ENCODE peak calls at places on chromosomes 4 and X, in six cellular contexts. G is suprapubic skin, R is sigmoid colon, A is right lobe of liver, S is Peyer's patch, P is tibial nerve. W is an unnamed sample.
A peak's percentile ranks its signal among the peaks of the same experiment; 100 is the strongest.

GRCh38 chrX:1500701-1501624 is 36.0 kb downstream of the P2RY8 start:
- DNase-seq in G (peak; percentile 65), R (no peak), A (peak; percentile 41), S (no peak), P (no peak), W (no peak)

GRCh38 chrX:105738162-105738561 is 84.2 kb upstream of the NRK start:
- DNase-seq in G (no peak), R (no peak), A (no peak), S (no peak), P (no peak), W (no peak)

GRCh38 chr4:33924239-33924638 is 2320.1 kb downstream of the ARAP2 start:
- DNase-seq in G (no peak), R (no peak), A (no peak), S (no peak), P (no peak), W (no peak)

GRCh38 chrX:3576886-3577516 is 136.4 kb downstream of the PRKX start:
- DNase-seq in G (no peak), R (no peak), A (no peak), S (no peak), P (no peak), W (no peak)

GRCh38 chr4:110630621-110631402 is 7.9 kb upstream of the PITX2 start:
- DNase-seq in G (no peak), R (no peak), A (no peak), S (no peak), P (no peak), W (no peak)

GRCh38 chr4:155773196-155773800 is 14.5 kb downstream of the GUCY1B1 start:
- DNase-seq in G (no peak), R (peak; percentile 73), A (no peak), S (no peak), P (no peak), W (no peak)

GRCh38 chr4:101708640-101709039 is 81.9 kb upstream of the BANK1 start:
- DNase-seq in G (no peak), R (no peak), A (no peak), S (no peak), P (no peak), W (no peak)

GRCh38 chr4:3037957-3038451 is 36.3 kb downstream of the HTT-AS start:
- DNase-seq in G (no peak), R (no peak), A (no peak), S (no peak), P (no peak), W (no peak)

GRCh38 chrX:10033360-10034007 is 66.3 kb downstream of the CLDN34 start:
- DNase-seq in G (no peak), R (peak; percentile 35), A (no peak), S (no peak), P (no peak), W (no peak)

GRCh38 chrX:22520128-22520828 is 247.6 kb downstream of the CBLL2 start:
- DNase-seq in G (no peak), R (no peak), A (no peak), S (no peak), P (no peak), W (no peak)

GRCh38 chr4:101695176-101695575 is 95.4 kb upstream of the BANK1 start:
- DNase-seq in G (no peak), R (no peak), A (no peak), S (no peak), P (no peak), W (no peak)

GRCh38 chrX:32520789-32521188 is 690.6 kb downstream of the DMD start:
- DNase-seq in G (no peak), R (no peak), A (no peak), S (no peak), P (no peak), W (no peak)

GRCh38 chr4:108839333-108839732 is 76.5 kb upstream of the ETNPPL start:
- DNase-seq in G (no peak), R (no peak), A (no peak), S (no peak), P (no peak), W (no peak)

GRCh38 chr4:101850698-101851097 is 60.2 kb downstream of the BANK1 start:
- DNase-seq in G (no peak), R (no peak), A (no peak), S (no peak), P (no peak), W (no peak)

GRCh38 chr4:1039493-1040343 is 28.3 kb downstream of the FGFRL1 start:
- DNase-seq in G (no peak), R (peak; percentile 83), A (no peak), S (no peak), P (no peak), W (no peak)

GRCh38 chrX:37627602-37628001 is 56.1 kb downstream of the LANCL3 start:
- DNase-seq in G (no peak), R (no peak), A (peak; percentile 79), S (peak; percentile 78), P (no peak), W (no peak)

GRCh38 chr4:43234626-43235025 is 342.1 kb downstream of the GRXCR1 start:
- DNase-seq in G (no peak), R (no peak), A (no peak), S (no peak), P (no peak), W (no peak)

GRCh38 chr4:893995-894705 is 38.0 kb downstream of the GAK start:
- DNase-seq in G (no peak), R (no peak), A (no peak), S (no peak), P (no peak), W (no peak)

GRCh38 chr4:142095886-142096605 is 459.7 kb downstream of the IL15 start:
- DNase-seq in G (no peak), R (peak; percentile 75), A (no peak), S (no peak), P (no peak), W (peak; percentile 65)

GRCh38 chrX:40471965-40472648 is 108.7 kb upstream of the ATP6AP2 start:
- DNase-seq in G (no peak), R (peak; percentile 68), A (no peak), S (peak; percentile 53), P (no peak), W (no peak)

GRCh38 chrX:2701600-2701999 is 10.5 kb downstream of the CD99 start:
- DNase-seq in G (no peak), R (no peak), A (no peak), S (no peak), P (no peak), W (no peak)

GRCh38 chrX:52213276-52213675 is 28.6 kb downstream of the MAGED4 start:
- DNase-seq in G (no peak), R (no peak), A (no peak), S (no peak), P (no peak), W (no peak)

GRCh38 chr4:48193921-48194320 is 59.9 kb upstream of the TXK start:
- DNase-seq in G (no peak), R (no peak), A (no peak), S (no peak), P (no peak), W (no peak)

GRCh38 chr4:72954811-72955210 is 114.7 kb downstream of the COX18 start:
- DNase-seq in G (no peak), R (no peak), A (no peak), S (no peak), P (no peak), W (no peak)

GRCh38 chrX:130680164-130681035 is 222.6 kb downstream of the ENOX2 start:
- DNase-seq in G (no peak), R (no peak), A (no peak), S (no peak), P (no peak), W (no peak)

GRCh38 chr4:112516401-112517066 is 554 bp upstream of the NEUROG2 start:
- DNase-seq in G (no peak), R (no peak), A (no peak), S (no peak), P (no peak), W (no peak)
- H3K4me3 ChIP-seq in G (peak overlapping the region; percentile 64), R (peak overlapping the region; percentile 56), A (no peak overlapping the region), S (peak overlapping the region; percentile 5), P (peak overlapping the region; percentile 49), W (peak overlapping the region; percentile 83)

DNA sequence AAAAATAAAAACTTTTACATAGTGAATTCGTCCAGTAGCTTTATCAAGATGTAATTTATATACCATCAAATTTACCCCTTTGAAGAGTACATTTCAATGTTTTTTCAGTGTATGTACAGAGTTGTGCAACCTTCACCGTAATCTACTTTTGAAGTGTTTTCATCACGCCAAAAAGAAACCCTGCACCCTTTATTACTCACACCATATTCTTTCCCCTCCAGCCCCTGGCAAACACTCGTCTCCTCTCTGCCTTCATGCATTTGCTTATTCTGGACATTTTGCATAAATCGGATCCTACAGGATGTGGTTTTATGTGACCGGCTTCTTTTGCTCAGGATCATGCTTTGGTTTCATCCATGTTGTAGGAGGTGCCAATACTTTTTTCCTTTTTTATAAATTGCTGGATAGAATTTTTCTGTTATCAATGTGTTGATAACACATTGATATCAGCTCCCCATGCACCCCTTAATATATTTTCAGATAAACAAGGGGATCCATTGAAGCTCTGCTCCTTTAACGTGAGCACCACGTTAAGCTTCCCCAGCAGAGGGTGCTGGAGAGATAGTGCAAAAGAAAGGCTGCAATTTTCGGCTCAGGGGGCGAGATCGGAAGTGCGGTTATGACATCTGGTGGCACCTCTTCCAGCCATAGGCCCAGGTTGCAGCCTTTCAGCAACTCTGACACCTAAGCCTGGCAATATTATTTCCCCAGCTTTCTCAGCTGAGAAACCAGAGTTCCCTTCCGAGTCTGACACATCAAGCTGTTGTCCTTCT is 100.1 kb upstream of the VCX3B start:
- DNase-seq in G (no peak), R (no peak), A (no peak), S (no peak), P (no peak), W (no peak)
- TF ChIP-seq CTCF in G (no peak), R (peak; percentile 8), A (peak; percentile 52), S (no peak), P (no peak), W (no peak)

GRCh38 chr4:83731609-83732008 is 195.7 kb downstream of the GPAT3 start:
- DNase-seq in G (no peak), R (no peak), A (no peak), S (no peak), P (no peak), W (no peak)

GRCh38 chr4:83725076-83726074 is 189.5 kb downstream of the GPAT3 start:
- DNase-seq in G (no peak), R (no peak), A (no peak), S (no peak), P (no peak), W (no peak)

GRCh38 chr4:83724488-83725060 is 188.7 kb downstream of the GPAT3 start:
- DNase-seq in G (no peak), R (no peak), A (no peak), S (no peak), P (no peak), W (no peak)

GRCh38 chr4:83723609-83724008 is 187.7 kb downstream of the GPAT3 start:
- DNase-seq in G (no peak), R (no peak), A (no peak), S (no peak), P (no peak), W (no peak)

DNA sequence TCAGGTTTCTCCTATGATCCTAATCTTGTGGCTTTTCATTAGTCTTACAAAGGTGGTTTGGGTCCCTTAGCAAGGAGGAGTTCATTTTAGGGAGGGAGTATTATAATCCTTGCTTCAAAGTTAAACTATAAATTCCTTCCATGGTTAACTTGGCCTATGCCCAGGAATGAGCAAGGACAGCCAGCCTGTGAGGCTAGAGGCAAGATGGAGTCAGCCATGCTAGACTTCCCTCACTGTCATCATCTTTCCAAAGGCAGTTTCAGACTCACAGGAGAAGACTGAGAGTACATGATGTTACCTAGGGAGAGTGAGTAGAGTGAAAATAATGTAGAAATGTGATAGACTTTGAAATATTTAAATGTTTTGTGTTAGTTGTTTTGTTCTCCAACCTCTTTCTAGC is 192.3 kb downstream of the GPAT3 start:
- DNase-seq in G (no peak), R (no peak), A (no peak), S (no peak), P (no peak), W (no peak)
- H3K4me1 ChIP-seq in G (no peaks in the 10 kb centered on the region), R (no peaks in the 10 kb centered on the region), A (no peaks in the 10 kb centered on the region), S (no peaks in the 10 kb centered on the region), P (no peaks in the 10 kb centered on the region), W (no peaks in the 10 kb centered on the region)

GRCh38 chr4:140047017-140047640 is 106.9 kb downstream of the MAML3 start:
- DNase-seq in G (no peak), R (no peak), A (no peak), S (no peak), P (no peak), W (peak; percentile 38)
- H3K4me3 ChIP-seq in G (no peak overlapping the region), R (no peak overlapping the region), A (no peak overlapping the region), S (no peak overlapping the region), P (no peak overlapping the region), W (peak overlapping the region; percentile 70)